ENCODE peak calls at places on chromosomes 1 and 21, in four cellular contexts. One of them, this sample, is unnamed.

GRCh38 chr1:222616535-222616934 is 1.4 kb upstream of the MIA3 start:
- DNase-seq in cardiac muscle cell: no peak
- DNase-seq in GM20000: no peak
- DNase-seq in GM13976: no peak
- DNase-seq in this sample: no peak

GRCh38 chr1:230772457-230773395 is 25.5 kb downstream of the CAPN9 start:
- DNase-seq in GM20000: no peak
- DNase-seq in cardiac muscle cell: peak
- DNase-seq in GM13976: no peak
- DNase-seq in this sample: no peak

GRCh38 chr21:29130234-29130993 is at the start of gene MAP3K7CL:
- DNase-seq in GM20000: no peak
- DNase-seq in GM13976: no peak
- DNase-seq in cardiac muscle cell: no peak
- DNase-seq in this sample: no peak

GRCh38 chr1:182367928-182368327 is 23.7 kb downstream of the GLUL start:
- DNase-seq in cardiac muscle cell: no peak
- DNase-seq in GM20000: no peak
- DNase-seq in GM13976: no peak
- DNase-seq in this sample: no peak

GRCh38 chr1:44315521-44315920 is 39.5 kb downstream of the ERI3 start:
- DNase-seq in GM13976: no peak
- DNase-seq in cardiac muscle cell: no peak
- DNase-seq in GM20000: no peak
- DNase-seq in this sample: no peak

GRCh38 chr1:44044071-44044801 is 13.0 kb upstream of the SLC6A9 start:
- DNase-seq in GM20000: no peak
- DNase-seq in cardiac muscle cell: no peak
- DNase-seq in GM13976: no peak
- DNase-seq in this sample: no peak

GRCh38 chr1:231584117-231584516 is 42.5 kb upstream of the DISC1 start:
- DNase-seq in cardiac muscle cell: no peak
- DNase-seq in GM13976: peak
- DNase-seq in GM20000: peak
- DNase-seq in this sample: no peak

GRCh38 chr1:101905298-101905794 is 91.4 kb downstream of the OLFM3 start:
- DNase-seq in GM13976: no peak
- DNase-seq in GM20000: no peak
- DNase-seq in cardiac muscle cell: no peak
- DNase-seq in this sample: no peak

GRCh38 chr1:27397749-27398148 is 5.3 kb downstream of the GPR3 start:
- DNase-seq in cardiac muscle cell: no peak
- DNase-seq in GM20000: no peak
- DNase-seq in GM13976: no peak
- DNase-seq in this sample: no peak

GRCh38 chr21:43854773-43855633 is 10.0 kb upstream of the AGPAT3 start:
- DNase-seq in cardiac muscle cell: peak
- DNase-seq in GM20000: peak
- DNase-seq in GM13976: peak
- DNase-seq in this sample: no peak

GRCh38 chr1:105626276-105626987 is 1430.0 kb upstream of the PRMT6 start:
- DNase-seq in GM20000: no peak
- DNase-seq in cardiac muscle cell: no peak
- DNase-seq in GM13976: no peak
- DNase-seq in this sample: no peak

GRCh38 chr1:112509005-112509659 is 367 bp downstream of the WNT2B start:
- DNase-seq in GM13976: peak
- DNase-seq in GM20000: no peak
- DNase-seq in cardiac muscle cell: no peak
- DNase-seq in this sample: no peak

GRCh38 chr1:219352961-219353651 is 179.4 kb downstream of the LYPLAL1 start:
- DNase-seq in GM20000: no peak
- DNase-seq in cardiac muscle cell: peak
- DNase-seq in GM13976: no peak
- DNase-seq in this sample: no peak

GRCh38 chr1:205588691-205589445 is 42.9 kb downstream of the ELK4 start:
- DNase-seq in GM13976: no peak
- DNase-seq in cardiac muscle cell: peak
- DNase-seq in GM20000: no peak
- DNase-seq in this sample: no peak

GRCh38 chr1:10682449-10683365 is 113.7 kb downstream of the CASZ1 start:
- DNase-seq in GM20000: no peak
- DNase-seq in GM13976: no peak
- DNase-seq in cardiac muscle cell: peak
- DNase-seq in this sample: no peak

GRCh38 chr1:180507826-180508724 is 5.7 kb upstream of the ACBD6 start:
- DNase-seq in GM20000: no peak
- DNase-seq in cardiac muscle cell: no peak
- DNase-seq in GM13976: peak
- DNase-seq in this sample: no peak

GRCh38 chr1:156693858-156694562 is 11.4 kb downstream of the CRABP2 start:
- DNase-seq in GM20000: no peak
- DNase-seq in GM13976: no peak
- DNase-seq in cardiac muscle cell: peak
- DNase-seq in this sample: no peak

GRCh38 chr1:156910309-156910782 is 10.1 kb upstream of the LRRC71 start:
- DNase-seq in GM13976: peak
- DNase-seq in GM20000: peak
- DNase-seq in cardiac muscle cell: peak
- DNase-seq in this sample: peak

GRCh38 chr1:203084588-203085527 is 954 bp downstream of the MYOG start:
- DNase-seq in GM20000: peak
- DNase-seq in cardiac muscle cell: no peak
- DNase-seq in GM13976: peak
- DNase-seq in this sample: no peak

GRCh38 chr1:221462345-221462744 is 279.5 kb downstream of the DUSP10 start:
- DNase-seq in cardiac muscle cell: no peak
- DNase-seq in GM20000: no peak
- DNase-seq in GM13976: no peak
- DNase-seq in this sample: no peak

GRCh38 chr1:232048481-232048880 is 421.9 kb downstream of the DISC1 start:
- DNase-seq in GM13976: no peak
- DNase-seq in GM20000: no peak
- DNase-seq in cardiac muscle cell: no peak
- DNase-seq in this sample: no peak

GRCh38 chr1:2049517-2050481 is at the start of gene PRKCZ:
- DNase-seq in cardiac muscle cell: peak
- DNase-seq in GM13976: peak
- DNase-seq in GM20000: peak
- DNase-seq in this sample: peak

GRCh38 chr1:176379626-176380339 is 83.2 kb upstream of the PAPPA2 start:
- DNase-seq in GM20000: no peak
- DNase-seq in cardiac muscle cell: no peak
- DNase-seq in GM13976: no peak
- DNase-seq in this sample: no peak

GRCh38 chr1:247360116-247360898 is 28.6 kb upstream of the ZNF496 start:
- DNase-seq in cardiac muscle cell: no peak
- DNase-seq in GM13976: no peak
- DNase-seq in GM20000: no peak
- DNase-seq in this sample: no peak

DNA sequence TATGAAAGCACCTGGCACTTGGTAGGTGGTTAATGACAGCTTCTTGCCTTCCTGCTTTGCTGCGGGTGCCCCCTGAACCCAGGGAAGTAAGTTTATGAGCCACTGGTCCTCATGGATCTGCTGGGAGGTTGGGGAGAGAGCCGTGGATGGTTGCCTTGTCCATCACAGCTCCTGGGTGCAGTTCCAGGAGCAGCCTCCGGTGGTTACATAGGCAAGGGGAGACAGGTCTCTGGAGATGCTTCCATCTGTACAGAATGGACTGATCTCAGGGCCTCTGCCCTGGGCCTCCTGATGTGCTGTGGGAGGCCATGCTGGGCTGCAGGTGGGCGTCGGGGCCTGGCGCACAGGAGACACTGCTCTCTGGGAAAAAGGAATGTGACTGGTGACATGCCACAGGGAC is 31.6 kb upstream of the ARHGEF10L start:
- DNase-seq in GM13976: no peak
- DNase-seq in GM20000: no peak
- DNase-seq in cardiac muscle cell: no peak
- DNase-seq in this sample: no peak
- TF ChIP-seq CTCF in GM13976: no peak
- TF ChIP-seq CTCF in GM20000: no peak
- TF ChIP-seq CTCF in cardiac muscle cell: peak
- TF ChIP-seq CTCF in this sample: peak

DNA sequence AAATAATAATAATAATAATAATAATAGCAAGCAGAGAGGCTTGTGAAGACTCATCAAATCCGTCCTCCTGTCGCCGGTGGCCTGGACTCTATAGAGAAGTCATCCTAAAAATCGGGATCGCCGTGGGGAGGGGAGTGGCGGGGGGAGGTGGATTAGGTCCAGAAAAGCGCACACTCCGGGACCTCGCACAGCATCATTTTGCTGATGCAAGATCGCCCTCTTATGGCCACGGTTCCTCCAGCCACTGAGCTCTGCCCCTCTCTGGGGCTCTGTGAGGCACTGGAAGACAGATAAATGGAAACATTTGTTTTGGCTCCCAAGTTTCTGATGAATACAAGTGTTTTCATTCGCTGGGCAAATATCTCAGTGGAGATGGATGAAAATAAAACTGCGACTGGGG is 612.0 kb downstream of the MATN1 start:
- DNase-seq in GM13976: no peak
- DNase-seq in cardiac muscle cell: peak
- DNase-seq in GM20000: peak
- DNase-seq in this sample: peak
- TF ChIP-seq CTCF in GM13976: no peak
- TF ChIP-seq CTCF in cardiac muscle cell: peak
- TF ChIP-seq CTCF in GM20000: peak
- TF ChIP-seq CTCF in this sample: peak

DNA sequence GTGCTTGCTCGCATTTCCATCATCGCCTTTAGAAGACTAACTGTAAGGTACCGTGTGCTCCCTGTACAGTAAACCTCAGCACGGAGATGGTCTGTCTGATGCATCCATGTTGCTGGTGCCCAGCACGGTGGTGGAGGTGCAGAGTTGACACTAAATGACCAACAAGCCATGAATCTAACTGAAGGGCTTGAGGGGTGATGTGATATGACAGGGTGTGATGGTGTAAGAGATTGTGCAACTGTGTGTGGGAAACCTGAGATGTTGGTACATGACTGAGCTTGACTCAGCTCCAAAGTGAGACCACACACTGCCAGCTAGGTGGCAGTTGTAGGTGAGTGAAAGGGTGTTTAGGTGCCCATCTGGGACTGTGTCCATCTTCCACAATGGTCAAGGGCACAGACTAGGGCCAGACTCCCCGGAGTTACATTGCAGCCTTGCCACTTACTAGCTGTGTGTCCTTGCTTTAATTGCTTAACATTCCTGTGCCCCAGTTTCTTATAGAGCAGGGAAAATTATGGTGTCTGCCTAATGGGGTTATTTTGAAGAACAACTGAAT is 21.4 kb downstream of the SLC2A1 start:
- DNase-seq in GM20000: no peak
- DNase-seq in GM13976: no peak
- DNase-seq in cardiac muscle cell: no peak
- DNase-seq in this sample: no peak
- TF ChIP-seq CTCF in GM20000: no peak
- TF ChIP-seq CTCF in GM13976: no peak
- TF ChIP-seq CTCF in cardiac muscle cell: no peak
- TF ChIP-seq CTCF in this sample: no peak

GRCh38 chr1:36450270-36450918 is at the start of gene OSCP1:
- DNase-seq in GM13976: peak
- DNase-seq in GM20000: peak
- DNase-seq in cardiac muscle cell: peak
- DNase-seq in this sample: peak
- TF ChIP-seq CTCF in GM13976: no peak
- TF ChIP-seq CTCF in GM20000: no peak
- TF ChIP-seq CTCF in cardiac muscle cell: no peak
- TF ChIP-seq CTCF in this sample: no peak

DNA sequence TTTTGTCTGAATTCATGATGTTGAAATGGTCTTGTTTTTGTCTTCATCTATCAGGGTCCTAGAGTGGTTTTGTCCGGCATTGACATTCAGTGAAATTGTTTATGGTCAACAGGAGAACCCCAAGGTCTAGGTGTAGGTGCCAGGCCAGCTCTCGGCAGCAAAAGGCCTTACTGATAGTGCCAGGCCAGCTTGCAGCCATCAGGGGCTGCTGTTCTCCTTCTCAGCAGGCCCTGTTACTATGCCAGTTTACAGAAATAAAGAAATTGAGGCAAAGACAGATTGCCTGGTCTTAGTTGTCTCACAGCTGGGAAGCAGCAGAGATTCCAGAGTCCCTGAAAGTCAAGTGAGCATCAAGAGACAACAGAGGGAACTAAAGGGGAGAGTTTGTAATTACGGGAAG is 12.0 kb downstream of the HMGB4 start:
- DNase-seq in GM20000: no peak
- DNase-seq in cardiac muscle cell: no peak
- DNase-seq in GM13976: no peak
- DNase-seq in this sample: no peak
- TF ChIP-seq CTCF in GM20000: no peak
- TF ChIP-seq CTCF in cardiac muscle cell: no peak
- TF ChIP-seq CTCF in GM13976: no peak
- TF ChIP-seq CTCF in this sample: no peak

DNA sequence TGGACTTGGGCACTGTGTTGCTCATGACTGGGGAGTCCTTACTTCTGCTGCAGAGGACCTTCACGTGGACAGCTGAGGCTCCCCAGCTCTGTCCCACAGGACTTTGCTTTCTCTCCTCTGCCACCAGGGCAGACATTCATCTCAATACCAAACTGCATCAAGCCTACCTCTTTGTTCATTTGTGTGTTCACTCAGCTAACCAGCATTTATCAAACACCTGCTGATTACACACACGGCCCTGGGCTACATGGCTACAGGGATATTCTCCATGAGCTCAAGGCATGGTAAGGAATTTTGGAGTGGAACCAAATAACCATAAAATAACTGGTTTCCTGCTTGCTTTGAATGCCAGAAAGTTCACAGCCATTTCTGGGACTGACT is 54.6 kb downstream of the LDLRAD2 start:
- DNase-seq in GM13976: no peak
- DNase-seq in cardiac muscle cell: no peak
- DNase-seq in GM20000: no peak
- DNase-seq in this sample: no peak
- TF ChIP-seq CTCF in GM13976: no peak
- TF ChIP-seq CTCF in cardiac muscle cell: no peak
- TF ChIP-seq CTCF in GM20000: no peak
- TF ChIP-seq CTCF in this sample: no peak

GRCh38 chr1:109788695-109789521 is 25.2 kb upstream of the EPS8L3 start:
- DNase-seq in GM13976: peak
- DNase-seq in cardiac muscle cell: peak
- DNase-seq in GM20000: peak
- DNase-seq in this sample: no peak
- TF ChIP-seq CTCF in GM13976: no peak
- TF ChIP-seq CTCF in cardiac muscle cell: peak
- TF ChIP-seq CTCF in GM20000: peak
- TF ChIP-seq CTCF in this sample: peak